ENCODE peak calls at places on chromosomes 1 and 21, in four cellular contexts. P, X, M and J are unnamed samples.

GRCh38 chr1:174244017-174244416 is 84.7 kb downstream of the RABGAP1L start:
- DNase-seq in X (no peak), P (no peak), M (no peak), J (no peak)

GRCh38 chr1:5370321-5370720 is 621.9 kb downstream of the NPHP4 start:
- DNase-seq in X (no peak), P (no peak), M (no peak), J (no peak)

GRCh38 chr1:241081473-241081872 is 275.5 kb downstream of the RGS7 start:
- DNase-seq in P (no peak), M (no peak), X (no peak), J (no peak)

GRCh38 chr1:67236277-67236676 is 70.0 kb downstream of the IL23R start:
- DNase-seq in M (no peak), X (no peak), P (no peak), J (no peak)

GRCh38 chr1:17559618-17560419 is 20.3 kb downstream of the ARHGEF10L start:
- DNase-seq in X (no peak), P (peak; percentile 67), M (no peak), J (no peak)

GRCh38 chr21:46394819-46395152 is 63.9 kb upstream of the DIP2A start:
- DNase-seq in P (no peak), M (no peak), X (no peak), J (no peak)

GRCh38 chr21:14533555-14534400 is 12.3 kb downstream of the SAMSN1 start:
- DNase-seq in X (peak; percentile 19), M (no peak), P (no peak), J (no peak)

GRCh38 chr1:114108741-114109255 is 44.9 kb downstream of the SYT6 start:
- DNase-seq in P (no peak), M (no peak), X (no peak), J (no peak)

GRCh38 chr1:56915960-56916359 is 49.9 kb downstream of the C8B start:
- DNase-seq in M (no peak), P (peak; percentile 66), X (no peak), J (no peak)

GRCh38 chr1:6118415-6118814 is 61.7 kb downstream of the CHD5 start:
- DNase-seq in X (no peak), M (no peak), P (no peak), J (no peak)

GRCh38 chr1:4396571-4396970 is 257.8 kb upstream of the AJAP1 start:
- DNase-seq in X (no peak), P (no peak), M (no peak), J (no peak)

GRCh38 chr1:59699227-59699847 is 115.4 kb upstream of the HOOK1 start:
- DNase-seq in X (peak; percentile 58), M (no peak), P (no peak), J (no peak)

GRCh38 chr1:33232716-33233115 is 23.6 kb upstream of the ZNF362 start:
- DNase-seq in M (no peak), X (no peak), P (no peak), J (no peak)

GRCh38 chr1:82706741-82707140 is 906.0 kb downstream of the ADGRL2 start:
- DNase-seq in P (no peak), X (no peak), M (no peak), J (no peak)

GRCh38 chr1:40413527-40414252 is 36.6 kb upstream of the ZFP69B start:
- DNase-seq in M (no peak), X (no peak), P (no peak), J (no peak)

GRCh38 chr1:15870421-15870820 is 22.9 kb downstream of the SPEN start:
- DNase-seq in P (no peak), M (no peak), X (no peak), J (no peak)

GRCh38 chr1:100383743-100384405 is 31.6 kb downstream of the CDC14A start:
- DNase-seq in X (no peak), M (no peak), P (no peak), J (no peak)

GRCh38 chr21:42311816-42312625 is 3.2 kb downstream of the TFF3 start:
- DNase-seq in P (no peak), X (no peak), M (no peak), J (no peak)

GRCh38 chr1:111742938-111743549 is 3.8 kb upstream of the INKA2 start:
- DNase-seq in X (no peak), P (no peak), M (no peak), J (no peak)

GRCh38 chr1:23530089-23530749 is 814 bp downstream of the E2F2 start:
- DNase-seq in M (no peak), X (peak; percentile 61), P (no peak), J (no peak)

GRCh38 chr1:228013322-228014234 is 6.8 kb downstream of the WNT3A start:
- DNase-seq in X (no peak), P (peak; percentile 22), M (peak; percentile 83), J (peak; percentile 85)

GRCh38 chr1:157734328-157734727 is 33.8 kb upstream of the FCRL3 start:
- DNase-seq in P (no peak), X (no peak), M (no peak), J (no peak)

GRCh38 chr1:204592246-204592948 is 76.2 kb downstream of the MDM4 start:
- DNase-seq in P (no peak), M (no peak), X (no peak), J (no peak)

GRCh38 chr1:110148961-110149360 is 1.3 kb upstream of the SLC6A17 start:
- DNase-seq in X (no peak), M (no peak), P (no peak), J (no peak)
- TF ChIP-seq CTCF in X (peak; percentile 72), M (no peak), P (no peak), J (no peak)

DNA sequence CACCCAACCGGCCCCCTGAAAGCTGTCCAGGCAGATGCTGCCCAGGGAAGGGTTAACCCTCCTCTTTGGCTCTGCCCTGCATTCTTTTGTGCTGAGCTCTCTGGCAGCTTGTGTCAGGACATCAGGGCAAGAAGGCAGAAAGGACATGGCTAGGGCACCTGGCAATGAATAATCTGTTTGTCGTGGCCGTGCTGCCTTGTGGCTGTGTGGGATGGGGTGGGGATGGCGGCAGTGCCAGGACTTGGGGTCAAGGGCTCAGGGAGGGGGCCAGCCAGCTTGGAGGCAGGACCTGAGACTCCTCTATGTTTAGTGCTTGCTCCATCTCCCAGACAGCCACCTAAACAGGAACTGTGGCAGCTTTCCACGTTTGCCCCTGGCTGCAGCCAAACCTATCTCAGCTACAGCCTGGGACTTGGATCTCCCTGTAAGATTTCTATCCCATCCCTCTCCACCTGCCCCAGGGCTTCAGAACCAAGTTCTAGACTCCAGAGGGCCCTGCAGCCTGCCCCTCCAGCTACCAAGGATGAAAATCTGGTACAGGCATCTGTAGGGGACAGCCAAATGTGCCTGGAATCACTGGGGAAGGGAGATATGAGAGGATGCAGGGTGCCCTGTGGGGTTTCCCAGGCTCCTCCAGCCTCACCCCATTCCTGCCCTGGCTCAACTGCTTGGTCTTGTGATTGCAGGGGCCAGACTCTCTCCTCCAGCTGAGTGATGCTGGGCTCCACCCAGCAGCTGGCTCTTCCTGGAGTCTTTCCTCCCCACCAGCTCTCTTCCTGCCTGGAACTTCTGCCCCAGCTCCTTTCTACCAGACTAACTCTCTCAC is 9.6 kb upstream of the GPR37L1 start:
- DNase-seq in X (no peak), M (no peak), P (peak; percentile 66), J (no peak)
- TF ChIP-seq POLR2AphosphoS5 in X (no peak), M (no peak), P (no peak), J (no peak)

DNA sequence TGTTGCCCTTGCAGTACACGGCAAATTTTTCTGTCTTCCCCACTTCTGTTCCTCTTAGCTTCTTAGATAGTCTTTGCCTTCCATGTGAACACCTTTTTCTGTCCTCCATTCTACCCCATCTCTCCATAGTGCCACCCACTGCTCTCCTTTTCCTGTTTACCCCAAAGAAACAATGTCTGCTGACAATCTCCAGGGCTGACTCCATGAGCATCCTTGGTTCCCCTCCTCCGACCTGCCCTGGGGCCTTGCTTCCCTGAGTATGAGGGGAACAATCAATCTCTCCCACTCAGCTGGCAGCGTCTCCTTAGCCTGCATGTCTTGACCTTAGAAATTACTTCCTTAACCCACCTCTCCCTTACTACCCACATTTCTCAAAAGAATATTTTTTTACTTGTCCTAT is 12.3 kb upstream of the MYBPHL start:
- DNase-seq in P (no peak), X (no peak), M (no peak), J (no peak)
- H3K36me3 ChIP-seq in P (peaks cover 41% of the 10 kb centered on the region), X (peaks cover 96% of the 10 kb centered on the region), M (peaks cover 67% of the 10 kb centered on the region), J (no peaks in the 10 kb centered on the region)

DNA sequence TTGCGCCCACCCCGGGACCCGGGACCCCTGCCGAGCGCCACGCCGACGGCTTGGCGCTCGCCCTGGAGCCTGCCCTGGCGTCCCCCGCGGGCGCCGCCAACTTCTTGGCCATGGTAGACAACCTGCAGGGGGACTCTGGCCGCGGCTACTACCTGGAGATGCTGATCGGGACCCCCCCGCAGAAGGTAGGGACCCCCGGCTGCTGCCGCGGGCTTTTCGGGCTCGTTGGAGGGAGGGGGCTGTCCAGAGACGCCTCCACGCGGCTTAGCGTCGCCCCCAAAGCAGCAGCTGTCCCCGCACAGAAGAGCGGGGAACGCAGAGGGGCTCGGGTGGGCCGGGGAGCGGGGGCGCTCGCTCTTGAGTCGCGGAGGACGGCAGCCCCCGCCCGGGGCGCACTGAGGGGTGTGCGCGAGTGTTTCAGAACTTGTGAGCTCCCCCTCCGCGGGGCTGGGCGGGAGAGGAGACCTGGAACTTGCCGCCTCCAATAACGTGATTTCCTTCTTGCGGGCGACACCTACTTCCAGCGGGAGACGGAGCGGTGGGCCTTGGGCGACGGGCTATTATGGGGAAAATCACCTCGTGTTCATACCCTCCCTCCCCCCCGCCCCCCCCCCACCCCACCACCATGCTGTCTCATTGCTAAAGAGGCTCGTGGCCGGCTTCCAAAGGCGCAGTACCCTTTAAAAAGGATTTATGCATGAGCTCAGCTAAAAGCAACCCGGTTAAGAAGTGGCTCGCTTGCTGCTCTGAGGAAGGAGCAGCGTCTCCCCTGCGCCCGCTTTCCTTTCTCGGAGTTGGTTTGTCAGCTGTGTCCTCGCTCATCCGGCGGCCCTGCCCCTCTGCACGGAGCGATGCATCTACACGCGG is 664 bp downstream of the BACE2 start:
- DNase-seq in M (no peak), P (peak; percentile 56), X (no peak), J (peak; percentile 70)
- TF ChIP-seq CTCF in M (no peak), P (no peak), X (no peak), J (peak; percentile 3)

DNA sequence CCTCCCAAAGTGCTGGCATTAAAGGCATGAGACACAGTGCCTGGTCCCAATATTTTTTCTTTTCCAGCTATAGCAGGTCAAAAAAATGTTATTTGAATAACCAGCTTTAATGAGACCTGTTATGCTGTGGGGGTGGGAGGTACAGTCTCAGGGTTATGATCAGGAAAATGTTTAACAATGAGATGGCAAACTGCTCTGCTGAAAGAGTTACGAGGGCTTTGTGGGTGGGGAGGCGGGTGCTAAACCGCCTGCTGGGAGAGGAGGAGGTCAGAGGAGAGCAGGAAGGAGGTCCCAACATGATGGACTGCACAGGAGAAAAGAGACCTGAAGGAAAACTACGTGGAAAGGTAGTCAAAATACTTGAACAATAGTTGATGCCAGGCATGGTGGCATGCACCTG is 126.0 kb upstream of the B3GALT2 start:
- DNase-seq in X (no peak), P (no peak), M (no peak), J (no peak)
- TF ChIP-seq POLR2AphosphoS5 in X (no peak), P (no peak), M (no peak), J (no peak)